ENCODE peak calls at places on chromosomes 4 and X, in eight cellular contexts. A, D, G, U, T, Q, R and Y are unnamed samples.

GRCh38 chr4:14952352-14952751 is 49.9 kb upstream of the CPEB2 start:
- DNase-seq in A (no peak), D (no peak), G (no peak), U (no peak), T (no peak), Q (no peak), R (no peak), Y (no peak)

GRCh38 chr4:189096717-189097116 is 844.0 kb upstream of the FRG1 start:
- DNase-seq in A (no peak), D (peak; percentile 54), G (no peak), U (no peak), T (peak; percentile 71), Q (no peak), R (no peak), Y (no peak)

GRCh38 chr4:8276358-8277240 is 7.0 kb downstream of the HTRA3 start:
- DNase-seq in A (peak; percentile 22), D (no peak), G (no peak), U (no peak), T (no peak), Q (no peak), R (peak; percentile 16), Y (no peak)

GRCh38 chrX:129777218-129777768 is 2.5 kb upstream of the SASH3 start:
- DNase-seq in A (no peak), D (no peak), G (no peak), U (no peak), T (no peak), Q (no peak), R (no peak), Y (no peak)

GRCh38 chr4:8738471-8738931 is 133.1 kb downstream of the HMX1 start:
- DNase-seq in A (no peak), D (peak; percentile 12), G (no peak), U (no peak), T (no peak), Q (no peak), R (no peak), Y (no peak)

GRCh38 chr4:39682133-39682532 is 15.8 kb upstream of the UBE2K start:
- DNase-seq in A (no peak), D (no peak), G (no peak), U (no peak), T (no peak), Q (no peak), R (no peak), Y (no peak)

GRCh38 chrX:45142185-45142584 is 58.5 kb downstream of the DIPK2B start:
- DNase-seq in A (no peak), D (no peak), G (no peak), U (no peak), T (no peak), Q (no peak), R (no peak), Y (no peak)

GRCh38 chr4:38917481-38918025 is 49.9 kb downstream of the FAM114A1 start:
- DNase-seq in A (no peak), D (no peak), G (no peak), U (no peak), T (no peak), Q (no peak), R (peak; percentile 81), Y (no peak)

GRCh38 chrX:27336466-27337091 is 126.6 kb downstream of the PPP4R3C start:
- DNase-seq in A (peak; percentile 64), D (peak; percentile 37), G (no peak), U (peak; percentile 47), T (peak; percentile 53), Q (no peak), R (peak; percentile 2), Y (no peak)

GRCh38 chr4:25949166-25949748 is 35.2 kb downstream of the SMIM20 start:
- DNase-seq in A (no peak), D (no peak), G (no peak), U (no peak), T (peak; percentile 91), Q (no peak), R (no peak), Y (no peak)

GRCh38 chr4:124321370-124321769 is 391.2 kb downstream of the ANKRD50 start:
- DNase-seq in A (no peak), D (no peak), G (no peak), U (peak; percentile 36), T (peak; percentile 24), Q (no peak), R (peak; percentile 17), Y (no peak)

GRCh38 chrX:38166478-38167083 is 54.1 kb downstream of the SRPX start:
- DNase-seq in A (no peak), D (peak; percentile 7), G (no peak), U (peak; percentile 47), T (peak; percentile 51), Q (no peak), R (peak; percentile 26), Y (no peak)

GRCh38 chr4:8472166-8472688 is 31.6 kb downstream of the TRMT44 start:
- DNase-seq in A (no peak), D (peak; percentile 29), G (no peak), U (no peak), T (no peak), Q (no peak), R (no peak), Y (no peak)

GRCh38 chr4:8238061-8238511 is 31.5 kb upstream of the HTRA3 start:
- DNase-seq in A (no peak), D (no peak), G (no peak), U (no peak), T (no peak), Q (no peak), R (no peak), Y (no peak)

GRCh38 chrX:139795196-139795595 is 87.2 kb upstream of the MCF2 start:
- DNase-seq in A (no peak), D (no peak), G (no peak), U (no peak), T (no peak), Q (no peak), R (no peak), Y (no peak)

GRCh38 chr4:1171306-1172227 is 816 bp downstream of the SPON2 start:
- DNase-seq in A (peak; percentile 66), D (peak; percentile 68), G (no peak), U (peak; percentile 33), T (peak; percentile 79), Q (no peak), R (no peak), Y (no peak)

GRCh38 chr4:74446896-74447295 is 2.0 kb downstream of the AREG start:
- DNase-seq in A (no peak), D (no peak), G (no peak), U (no peak), T (no peak), Q (no peak), R (no peak), Y (no peak)

GRCh38 chrX:39249999-39250398 is 448.7 kb downstream of the MID1IP1 start:
- DNase-seq in A (no peak), D (no peak), G (no peak), U (no peak), T (no peak), Q (no peak), R (no peak), Y (no peak)

GRCh38 chr4:7393491-7394183 is 41.1 kb downstream of the PSAPL1 start:
- DNase-seq in A (no peak), D (peak; percentile 3), G (no peak), U (no peak), T (no peak), Q (no peak), R (no peak), Y (no peak)

GRCh38 chr4:24382381-24382780 is 202.0 kb downstream of the DHX15 start:
- DNase-seq in A (no peak), D (no peak), G (no peak), U (no peak), T (no peak), Q (no peak), R (peak; percentile 78), Y (peak; percentile 84)

GRCh38 chr4:18524667-18525066 is 503.1 kb upstream of the LCORL start:
- DNase-seq in A (no peak), D (no peak), G (no peak), U (no peak), T (no peak), Q (no peak), R (no peak), Y (no peak)

DNA sequence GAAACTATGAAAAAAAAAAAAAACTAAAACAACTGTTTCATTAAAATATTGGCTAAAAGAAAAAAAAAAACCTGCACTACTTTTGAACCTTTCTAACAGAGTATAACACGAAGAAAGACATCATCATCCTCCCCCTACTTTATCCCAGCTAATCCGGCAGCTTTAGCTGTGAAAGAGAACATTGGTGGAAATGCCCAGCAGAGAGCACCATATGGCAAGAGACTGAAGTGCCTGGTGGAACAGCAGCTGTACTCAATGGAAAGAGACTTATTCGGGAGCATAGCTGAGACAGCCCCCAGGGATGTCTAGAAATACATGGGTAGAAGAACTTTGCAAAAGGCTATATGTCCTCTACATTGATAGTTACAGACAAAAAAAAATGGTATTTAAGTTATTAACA is 30.3 kb downstream of the STPG2 start:
- DNase-seq in A (peak; percentile 57), D (no peak), G (no peak), U (peak; percentile 48), T (peak; percentile 64), Q (no peak), R (peak; percentile 25), Y (no peak)
- TF ChIP-seq CTCF in A (no peak), D (peak; percentile 37), G (no peak), U (peak; percentile 26), T (peak; percentile 59), Q (no peak), R (peak; percentile 32), Y (no peak)

GRCh38 chrX:79094075-79094832 is 50.2 kb upstream of the GPR174 start:
- DNase-seq in A (no peak), D (no peak), G (no peak), U (no peak), T (no peak), Q (no peak), R (no peak), Y (no peak)
- TF ChIP-seq CTCF in A (no peak), D (no peak), G (no peak), U (no peak), T (no peak), Q (no peak), R (no peak), Y (no peak)

DNA sequence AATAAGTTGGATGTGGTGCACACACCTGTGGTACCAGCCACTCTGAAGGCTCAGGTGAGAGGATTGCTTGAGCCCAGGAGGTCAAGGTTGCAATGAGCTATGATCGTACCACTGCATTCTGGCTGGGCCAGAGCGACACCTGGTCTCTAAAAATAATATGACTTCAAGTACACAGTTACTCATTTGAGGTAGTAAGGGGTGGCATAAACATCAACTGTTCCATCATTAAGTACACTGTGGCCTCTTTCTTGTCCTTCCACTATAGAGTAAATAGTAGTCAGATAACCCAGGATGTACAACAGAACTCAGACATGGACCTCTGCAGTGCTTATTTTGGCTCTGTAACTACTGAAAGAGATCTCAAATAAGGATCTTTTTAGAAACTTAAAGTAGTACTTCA is 10.6 kb downstream of the FAM9B start:
- DNase-seq in A (no peak), D (no peak), G (no peak), U (no peak), T (no peak), Q (no peak), R (no peak), Y (no peak)
- TF ChIP-seq CTCF in A (no peak), D (no peak), G (no peak), U (no peak), T (no peak), Q (no peak), R (no peak), Y (no peak)

DNA sequence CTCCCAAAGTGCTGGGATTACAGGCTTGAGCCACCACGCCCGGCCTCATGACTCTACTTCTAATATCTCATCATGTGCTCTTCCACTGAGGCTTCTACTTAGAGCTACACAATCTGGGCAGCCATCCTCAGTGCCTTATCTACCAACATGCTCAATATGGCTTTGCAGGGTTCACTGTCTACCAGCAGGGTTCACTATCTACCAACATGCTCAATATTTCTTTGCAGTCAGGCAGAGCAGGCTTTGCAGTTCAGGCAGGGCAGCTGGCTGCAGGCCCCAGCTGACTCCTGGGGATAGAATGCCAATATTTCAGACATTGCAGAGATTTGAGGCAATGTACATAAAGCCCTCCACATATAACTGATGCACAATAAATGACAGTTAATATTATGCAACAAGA is 47.5 kb downstream of the PKD2 start:
- DNase-seq in A (peak; percentile 47), D (peak; percentile 20), G (no peak), U (peak; percentile 46), T (peak; percentile 70), Q (no peak), R (peak; percentile 72), Y (no peak)
- TF ChIP-seq CTCF in A (peak; percentile 21), D (peak; percentile 59), G (peak; percentile 29), U (peak; percentile 50), T (peak; percentile 58), Q (peak; percentile 21), R (peak; percentile 64), Y (peak; percentile 42)